ENCODE peak calls at places on chromosome 15, in four cellular contexts. N is HepG2, G is WTC11, H is GM12878. U is an unnamed sample.

GRCh38 chr15:69038508-69038907 is 24.0 kb downstream of the NOX5 start:
- DNase-seq in G (no peak), N (no peak), H (no peak), U (no peak)

GRCh38 chr15:37056894-37057205 is 43.5 kb downstream of the MEIS2 start:
- DNase-seq in G (no peak), N (no peak), H (no peak), U (no peak)

GRCh38 chr15:39230917-39231285 is 350.0 kb upstream of the THBS1 start:
- DNase-seq in H (no peak), G (no peak), N (no peak), U (no peak)

GRCh38 chr15:33148129-33148850 is 46.2 kb downstream of the FMN1 start:
- DNase-seq in H (no peak), G (no peak), N (no peak), U (no peak)

GRCh38 chr15:95620934-95621579 is 709.4 kb upstream of the NR2F2 start:
- DNase-seq in N (no peak), H (peak), G (no peak), U (no peak)

GRCh38 chr15:60652245-60652644 is 173.3 kb upstream of the ICE2 start:
- DNase-seq in N (no peak), H (no peak), G (no peak), U (no peak)

GRCh38 chr15:22262613-22263020 is 182.3 kb downstream of the OR4M2 start:
- DNase-seq in N (no peak), H (no peak), G (no peak), U (no peak)

GRCh38 chr15:70504305-70504951 is 258.9 kb downstream of the UACA start:
- DNase-seq in N (no peak), G (no peak), H (no peak), U (no peak)

GRCh38 chr15:34359416-34359815 is 7.6 kb downstream of the LPCAT4 start:
- DNase-seq in G (no peak), N (no peak), H (no peak), U (no peak)

GRCh38 chr15:37361621-37362020 is 261.3 kb upstream of the MEIS2 start:
- DNase-seq in N (no peak), G (no peak), H (no peak), U (no peak)

GRCh38 chr15:69145694-69146492 is 14.5 kb upstream of the GLCE start:
- DNase-seq in G (no peak), H (no peak), N (no peak), U (no peak)

GRCh38 chr15:39573844-39574243 is 7.0 kb upstream of the THBS1 start:
- DNase-seq in G (no peak), N (no peak), H (no peak), U (no peak)

GRCh38 chr15:51876169-51876568 is 46.7 kb downstream of the TMOD3 start:
- DNase-seq in H (no peak), G (no peak), N (no peak), U (no peak)

GRCh38 chr15:91824256-91824655 is 29.3 kb upstream of the SLCO3A1 start:
- DNase-seq in G (no peak), N (no peak), H (no peak), U (no peak)

GRCh38 chr15:100114100-100114499 is 227.7 kb downstream of the ADAMTS17 start:
- DNase-seq in N (no peak), H (no peak), G (no peak), U (no peak)

GRCh38 chr15:37885651-37886050 is 48.8 kb upstream of the TMCO5A start:
- DNase-seq in H (no peak), N (no peak), G (no peak), U (no peak)

GRCh38 chr15:95247068-95247984 is 1016.0 kb downstream of the MCTP2 start:
- DNase-seq in N (peak), H (no peak), G (no peak), U (peak)

GRCh38 chr15:70528270-70528706 is 235.1 kb downstream of the UACA start:
- DNase-seq in H (peak), N (peak), G (no peak), U (no peak)

GRCh38 chr15:90683876-90684275 is 33.3 kb upstream of the BLM start:
- DNase-seq in N (no peak), H (no peak), G (no peak), U (no peak)

GRCh38 chr15:70802629-70803028 is 39.3 kb upstream of the UACA start:
- DNase-seq in G (no peak), H (no peak), N (no peak), U (no peak)

GRCh38 chr15:45795487-45796069 is 160.7 kb downstream of the SQOR start:
- DNase-seq in N (peak), H (no peak), G (peak), U (no peak)

GRCh38 chr15:43735402-43735801 is 10.8 kb upstream of the PDIA3 start:
- DNase-seq in G (no peak), H (no peak), N (no peak), U (no peak)

GRCh38 chr15:91926871-91927270 is 73.4 kb downstream of the SLCO3A1 start:
- DNase-seq in G (no peak), N (no peak), H (no peak), U (no peak)

GRCh38 chr15:43218908-43219706 is 1.7 kb downstream of the EPB42 start:
- DNase-seq in G (peak), N (no peak), H (no peak), U (peak)

GRCh38 chr15:77181305-77182074 is 110.6 kb upstream of the TSPAN3 start:
- DNase-seq in G (no peak), H (peak), N (no peak), U (no peak)

GRCh38 chr15:82854554-82854953 is 45.1 kb downstream of the WHAMM start:
- DNase-seq in N (no peak), G (no peak), H (no peak), U (no peak)

GRCh38 chr15:27847775-27848710 is 251.1 kb downstream of the OCA2 start:
- DNase-seq in G (no peak), N (no peak), H (no peak), U (no peak)

GRCh38 chr15:57403007-57403406 is 26.7 kb downstream of the CGNL1 start:
- DNase-seq in H (no peak), N (no peak), G (no peak), U (no peak)

GRCh38 chr15:101156509-101157159 is 95.2 kb downstream of the CHSY1 start:
- DNase-seq in N (no peak), G (no peak), H (peak), U (peak)

GRCh38 chr15:95208988-95209387 is 977.6 kb downstream of the MCTP2 start:
- DNase-seq in N (no peak), H (no peak), G (no peak), U (no peak)

GRCh38 chr15:26561130-26561529 is 211.7 kb downstream of the GABRB3 start:
- DNase-seq in N (no peak), G (no peak), H (no peak), U (no peak)

GRCh38 chr15:62901087-62901486 is 141.5 kb upstream of the TPM1 start:
- DNase-seq in G (no peak), H (no peak), N (no peak), U (no peak)
- TF ChIP-seq NR2C2 in G (no peak), H (no peak), N (no peak), U (no peak)

GRCh38 chr15:35481992-35482391 is 64.0 kb downstream of the DPH6 start:
- DNase-seq in H (no peak), G (no peak), N (no peak), U (no peak)
- TF ChIP-seq NR2C2 in H (no peak), G (no peak), N (no peak), U (no peak)

GRCh38 chr15:72306211-72306785 is 13.7 kb downstream of the CELF6 start:
- DNase-seq in H (no peak), G (peak), N (no peak), U (peak)
- TF ChIP-seq NR2C2 in H (no peak), G (no peak), N (no peak), U (no peak)

GRCh38 chr15:93182806-93183205 is 93.8 kb upstream of the RGMA start:
- DNase-seq in H (no peak), G (no peak), N (no peak), U (no peak)

GRCh38 chr15:93179072-93179471 is 90.1 kb upstream of the RGMA start:
- DNase-seq in H (peak), G (no peak), N (no peak), U (no peak)

GRCh38 chr15:93180128-93180527 is 91.1 kb upstream of the RGMA start:
- DNase-seq in H (no peak), G (no peak), N (no peak), U (no peak)

GRCh38 chr15:93179704-93180103 is 90.7 kb upstream of the RGMA start:
- DNase-seq in N (no peak), H (no peak), G (peak), U (no peak)

DNA sequence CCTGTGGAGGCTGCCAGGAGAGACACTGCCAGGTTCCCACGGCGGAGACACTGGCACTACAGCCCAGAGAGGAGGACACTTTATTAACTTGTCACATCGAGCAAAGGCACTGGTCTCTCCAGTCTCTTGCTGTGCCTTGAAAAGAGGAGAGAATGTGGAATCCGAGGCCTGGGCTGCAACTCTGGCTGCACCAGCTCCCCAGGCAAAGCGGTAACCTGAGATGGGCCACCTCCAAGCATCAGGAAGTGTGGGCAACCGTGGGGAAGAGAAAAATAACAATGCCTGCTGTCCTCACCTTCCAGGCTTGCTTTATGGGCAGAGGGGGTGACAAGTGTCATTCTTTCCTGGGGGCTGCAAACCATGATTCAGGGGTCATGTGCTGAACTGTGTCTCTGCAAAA is 91.6 kb upstream of the RGMA start:
- DNase-seq in N (no peak), G (peak), H (no peak), U (no peak)
- TF ChIP-seq NR2C2 in N (no peak), G (no peak), H (no peak), U (no peak)